ENCODE peak calls at places on chromosome 18, in seven cellular contexts. S, R, N, T, H, I and D are unnamed samples.

GRCh38 chr18:24414349-24415003 is 12.0 kb upstream of the IMPACT start:
- DNase-seq in S (no peak), R (no peak), N (no peak), T (no peak), H (no peak), I (no peak), D (no peak)

GRCh38 chr18:65235966-65236634 is 514.7 kb upstream of the CDH7 start:
- DNase-seq in S (no peak), R (peak), N (peak), T (no peak), H (no peak), I (no peak), D (peak)

GRCh38 chr18:32881009-32881408 is 108.2 kb upstream of the KLHL14 start:
- DNase-seq in S (no peak), R (peak), N (no peak), T (no peak), H (no peak), I (no peak), D (no peak)

GRCh38 chr18:79611040-79611681 is 68.4 kb upstream of the CTDP1 start:
- DNase-seq in S (no peak), R (peak), N (no peak), T (no peak), H (no peak), I (no peak), D (no peak)

GRCh38 chr18:48113691-48114090 is 183.2 kb upstream of the SMAD2 start:
- DNase-seq in S (no peak), R (no peak), N (no peak), T (no peak), H (no peak), I (no peak), D (no peak)

GRCh38 chr18:23809411-23809810 is 120.2 kb downstream of the LAMA3 start:
- DNase-seq in S (no peak), R (no peak), N (peak), T (no peak), H (no peak), I (no peak), D (no peak)

GRCh38 chr18:4636957-4637356 is 181.8 kb upstream of the DLGAP1 start:
- DNase-seq in S (no peak), R (no peak), N (peak), T (no peak), H (no peak), I (no peak), D (no peak)

GRCh38 chr18:55517055-55517454 is 70.9 kb downstream of the TCF4 start:
- DNase-seq in S (no peak), R (no peak), N (no peak), T (no peak), H (no peak), I (no peak), D (no peak)

GRCh38 chr18:51149605-51150429 is 47.7 kb downstream of the MEX3C start:
- DNase-seq in S (peak), R (no peak), N (peak), T (peak), H (no peak), I (no peak), D (no peak)